ENCODE peak calls at places on chromosomes 4 and X, in seven cellular contexts. B, T, N, L, S, M and Q are unnamed samples.
A peak's percentile ranks its signal among the peaks of the same experiment; 100 is the strongest.

GRCh38 chr4:55396305-55397023 is 707 bp downstream of the TMEM165 start:
- DNase-seq in B (peak; percentile 29), L (no peak), N (peak; percentile 9), M (peak; percentile 50), T (no peak), S (peak; percentile 48), Q (peak; percentile 36)

GRCh38 chr4:22312113-22312512 is 203.8 kb downstream of the ADGRA3 start:
- DNase-seq in M (no peak), N (no peak), B (no peak), L (no peak), S (no peak), T (no peak), Q (no peak)

GRCh38 chrX:140480765-140481164 is 24.1 kb downstream of the SOX3 start:
- DNase-seq in M (no peak), T (no peak), N (no peak), L (no peak), S (peak; percentile 85), B (no peak), Q (no peak)

GRCh38 chrX:115018040-115018647 is 728 bp upstream of the IL13RA2 start:
- DNase-seq in N (no peak), B (no peak), S (no peak), L (no peak), M (no peak), T (no peak), Q (no peak)

GRCh38 chr4:36841583-36842326 is 402.8 kb upstream of the NWD2 start:
- DNase-seq in N (no peak), L (no peak), S (peak; percentile 29), B (no peak), M (no peak), T (no peak), Q (no peak)

GRCh38 chr4:39641451-39641850 is 2.8 kb upstream of the SMIM14 start:
- DNase-seq in S (no peak), M (no peak), N (no peak), B (no peak), T (no peak), L (no peak), Q (no peak)

GRCh38 chr4:52588097-52588496 is 71.0 kb downstream of the USP46 start:
- DNase-seq in B (no peak), N (no peak), L (peak; percentile 27), S (peak; percentile 30), M (peak; percentile 51), T (no peak), Q (peak; percentile 53)

GRCh38 chrX:69389221-69389620 is 114.9 kb upstream of the NALF2 start:
- DNase-seq in S (no peak), L (no peak), N (no peak), B (no peak), T (no peak), M (no peak), Q (no peak)

GRCh38 chr4:187010052-187010451 is 286.4 kb upstream of the FAT1 start:
- DNase-seq in N (no peak), B (no peak), M (no peak), L (no peak), T (no peak), S (no peak), Q (no peak)

GRCh38 chr4:42339935-42340406 is 57.3 kb upstream of the SHISA3 start:
- DNase-seq in B (no peak), S (peak; percentile 57), L (no peak), T (no peak), M (peak; percentile 46), N (no peak), Q (no peak)

GRCh38 chrX:135200297-135200696 is 29.1 kb upstream of the CT55 start:
- DNase-seq in N (no peak), B (no peak), S (no peak), T (no peak), M (no peak), L (no peak), Q (no peak)

GRCh38 chrX:154096140-154097002 is 1.1 kb downstream of the MECP2 start:
- DNase-seq in B (peak; percentile 22), S (peak; percentile 25), T (no peak), L (no peak), M (peak; percentile 24), N (peak; percentile 8), Q (peak; percentile 57)

GRCh38 chr4:113739197-113739596 is 22.3 kb downstream of the CAMK2D start:
- DNase-seq in N (no peak), B (no peak), M (no peak), L (no peak), T (no peak), S (no peak), Q (no peak)

GRCh38 chr4:7332216-7333023 is 102.3 kb downstream of the PSAPL1 start:
- DNase-seq in M (peak; percentile 27), B (peak; percentile 11), T (no peak), N (no peak), L (no peak), S (peak; percentile 72), Q (no peak)

GRCh38 chr4:128288689-128289106 is 1.1 kb upstream of the PGRMC2 start:
- DNase-seq in N (peak; percentile 57), T (peak; percentile 30), S (peak; percentile 53), L (no peak), M (no peak), B (peak; percentile 23), Q (peak; percentile 53)

GRCh38 chr4:722851-723360 is 17.3 kb downstream of the PCGF3 start:
- DNase-seq in M (no peak), B (no peak), S (no peak), L (no peak), N (no peak), T (no peak), Q (no peak)

GRCh38 chrX:106954041-106954440 is 33.8 kb downstream of the CLDN2 start:
- DNase-seq in S (no peak), N (no peak), T (no peak), B (no peak), L (no peak), M (no peak), Q (no peak)

GRCh38 chrX:1754077-1754476 is 139.2 kb downstream of the ASMT start:
- DNase-seq in T (no peak), B (no peak), L (peak; percentile 52), M (no peak), N (no peak), S (no peak), Q (no peak)

GRCh38 chr4:17719106-17719505 is 62.3 kb downstream of the FAM184B start:
- DNase-seq in S (no peak), L (no peak), T (no peak), N (no peak), M (no peak), B (no peak), Q (no peak)

GRCh38 chrX:17689971-17690409 is 47.3 kb upstream of the SCML1 start:
- DNase-seq in M (peak; percentile 48), L (peak; percentile 31), T (peak; percentile 49), N (peak; percentile 7), S (peak; percentile 77), B (peak; percentile 47), Q (peak; percentile 65)

GRCh38 chr4:77073981-77074865 is 1.6 kb downstream of the CCNI start:
- DNase-seq in N (no peak), S (no peak), L (no peak), M (no peak), T (no peak), B (no peak), Q (peak; percentile 47)

GRCh38 chr4:76744253-76744921 is 153.6 kb downstream of the SOWAHB start:
- DNase-seq in L (no peak), M (no peak), N (no peak), S (peak; percentile 60), B (no peak), T (no peak), Q (no peak)